ENCODE peak calls at places on chromosomes 6 and 20, in eight cellular contexts. One of them, this sample, is unnamed.
A peak's percentile ranks its signal among the peaks of the same experiment; 100 is the strongest.

GRCh38 chr20:45704969-45705637 is at the start of gene WFDC10B:
- DNase-seq in body of pancreas: no peak
- DNase-seq in uterus: no peak
- DNase-seq in suprapubic skin: no peak
- DNase-seq in transverse colon: peak; percentile 25
- DNase-seq in stomach: no peak
- DNase-seq in heart left ventricle: no peak
- DNase-seq in spleen: no peak
- DNase-seq in this sample: no peak

GRCh38 chr20:63457737-63458136 is 14.7 kb downstream of the KCNQ2 start:
- DNase-seq in body of pancreas: no peak
- DNase-seq in transverse colon: no peak
- DNase-seq in stomach: peak; percentile 31
- DNase-seq in uterus: no peak
- DNase-seq in heart left ventricle: peak; percentile 78
- DNase-seq in suprapubic skin: no peak
- DNase-seq in spleen: peak; percentile 81
- DNase-seq in this sample: peak; percentile 90

GRCh38 chr6:125123468-125124249 is 29.9 kb upstream of the TPD52L1 start:
- DNase-seq in transverse colon: no peak
- DNase-seq in body of pancreas: no peak
- DNase-seq in spleen: no peak
- DNase-seq in heart left ventricle: no peak
- DNase-seq in uterus: no peak
- DNase-seq in suprapubic skin: no peak
- DNase-seq in stomach: no peak
- DNase-seq in this sample: no peak

GRCh38 chr6:113281014-113281810 is 575.9 kb upstream of the MARCKS start:
- DNase-seq in transverse colon: no peak
- DNase-seq in suprapubic skin: no peak
- DNase-seq in body of pancreas: no peak
- DNase-seq in spleen: no peak
- DNase-seq in uterus: no peak
- DNase-seq in stomach: no peak
- DNase-seq in heart left ventricle: no peak
- DNase-seq in this sample: no peak

GRCh38 chr20:11128131-11128831 is 454.5 kb upstream of the JAG1 start:
- DNase-seq in transverse colon: no peak
- DNase-seq in heart left ventricle: no peak
- DNase-seq in suprapubic skin: no peak
- DNase-seq in spleen: no peak
- DNase-seq in uterus: no peak
- DNase-seq in body of pancreas: no peak
- DNase-seq in stomach: no peak
- DNase-seq in this sample: no peak

GRCh38 chr6:37565267-37566208 is 65.8 kb upstream of the CCDC167 start:
- DNase-seq in spleen: no peak
- DNase-seq in suprapubic skin: no peak
- DNase-seq in uterus: no peak
- DNase-seq in body of pancreas: no peak
- DNase-seq in heart left ventricle: no peak
- DNase-seq in transverse colon: no peak
- DNase-seq in stomach: no peak
- DNase-seq in this sample: peak; percentile 27

GRCh38 chr6:1482381-1483166 is 93.2 kb downstream of the FOXF2 start:
- DNase-seq in suprapubic skin: no peak
- DNase-seq in transverse colon: no peak
- DNase-seq in spleen: no peak
- DNase-seq in stomach: no peak
- DNase-seq in uterus: no peak
- DNase-seq in heart left ventricle: no peak
- DNase-seq in body of pancreas: no peak
- DNase-seq in this sample: no peak

GRCh38 chr6:28336284-28337024 is 506 bp upstream of the ZSCAN31 start:
- DNase-seq in body of pancreas: peak; percentile 21
- DNase-seq in stomach: no peak
- DNase-seq in transverse colon: peak; percentile 43
- DNase-seq in suprapubic skin: no peak
- DNase-seq in heart left ventricle: no peak
- DNase-seq in spleen: no peak
- DNase-seq in uterus: peak; percentile 34
- DNase-seq in this sample: peak; percentile 38

GRCh38 chr20:47792021-47792618 is 6.8 kb upstream of the SULF2 start:
- DNase-seq in suprapubic skin: no peak
- DNase-seq in body of pancreas: peak; percentile 22
- DNase-seq in uterus: peak; percentile 91
- DNase-seq in transverse colon: peak; percentile 37
- DNase-seq in stomach: no peak
- DNase-seq in spleen: no peak
- DNase-seq in heart left ventricle: peak; percentile 42
- DNase-seq in this sample: peak; percentile 57

GRCh38 chr6:108463789-108464188 is 96.9 kb upstream of the FOXO3 start:
- DNase-seq in suprapubic skin: no peak
- DNase-seq in stomach: peak; percentile 45
- DNase-seq in uterus: no peak
- DNase-seq in transverse colon: no peak
- DNase-seq in body of pancreas: no peak
- DNase-seq in heart left ventricle: no peak
- DNase-seq in spleen: no peak
- DNase-seq in this sample: no peak

GRCh38 chr6:13302751-13303667 is 25.3 kb downstream of the TBC1D7 start:
- DNase-seq in suprapubic skin: peak; percentile 85
- DNase-seq in stomach: peak; percentile 31
- DNase-seq in body of pancreas: no peak
- DNase-seq in spleen: peak; percentile 87
- DNase-seq in transverse colon: peak; percentile 82
- DNase-seq in heart left ventricle: no peak
- DNase-seq in uterus: peak; percentile 49
- DNase-seq in this sample: peak; percentile 88

GRCh38 chr6:170228581-170229310 is 62.1 kb downstream of the DLL1 start:
- DNase-seq in transverse colon: no peak
- DNase-seq in uterus: peak; percentile 9
- DNase-seq in stomach: no peak
- DNase-seq in heart left ventricle: peak; percentile 45
- DNase-seq in suprapubic skin: no peak
- DNase-seq in spleen: peak; percentile 60
- DNase-seq in body of pancreas: no peak
- DNase-seq in this sample: no peak

GRCh38 chr6:151762817-151763216 is 44.7 kb upstream of the ESR1 start:
- DNase-seq in suprapubic skin: no peak
- DNase-seq in heart left ventricle: no peak
- DNase-seq in uterus: no peak
- DNase-seq in transverse colon: no peak
- DNase-seq in body of pancreas: no peak
- DNase-seq in stomach: no peak
- DNase-seq in spleen: no peak
- DNase-seq in this sample: no peak

GRCh38 chr6:37624606-37625574 is 72.8 kb downstream of the MDGA1 start:
- DNase-seq in heart left ventricle: peak; percentile 76
- DNase-seq in stomach: peak; percentile 88
- DNase-seq in spleen: peak; percentile 87
- DNase-seq in body of pancreas: peak; percentile 59
- DNase-seq in suprapubic skin: no peak
- DNase-seq in uterus: no peak
- DNase-seq in transverse colon: peak; percentile 77
- DNase-seq in this sample: peak; percentile 59

GRCh38 chr6:168179702-168180382 is 100.8 kb upstream of the FRMD1 start:
- DNase-seq in transverse colon: no peak
- DNase-seq in uterus: peak; percentile 8
- DNase-seq in body of pancreas: no peak
- DNase-seq in stomach: no peak
- DNase-seq in suprapubic skin: peak; percentile 74
- DNase-seq in spleen: no peak
- DNase-seq in heart left ventricle: no peak
- DNase-seq in this sample: no peak

GRCh38 chr20:2483504-2483903 is 12.9 kb upstream of the SNRPB start:
- DNase-seq in transverse colon: no peak
- DNase-seq in uterus: no peak
- DNase-seq in suprapubic skin: no peak
- DNase-seq in body of pancreas: no peak
- DNase-seq in stomach: no peak
- DNase-seq in heart left ventricle: no peak
- DNase-seq in spleen: no peak
- DNase-seq in this sample: no peak
- TF ChIP-seq POLR2A in transverse colon: no peak
- TF ChIP-seq POLR2A in uterus: no peak
- TF ChIP-seq POLR2A in suprapubic skin: no peak
- TF ChIP-seq POLR2A in body of pancreas: no peak
- TF ChIP-seq POLR2A in stomach: no peak
- TF ChIP-seq POLR2A in heart left ventricle: no peak
- TF ChIP-seq POLR2A in spleen: no peak
- TF ChIP-seq POLR2A in this sample: no peak

GRCh38 chr20:33554914-33555420 is 65.1 kb downstream of the CBFA2T2 start:
- DNase-seq in spleen: no peak
- DNase-seq in transverse colon: no peak
- DNase-seq in suprapubic skin: no peak
- DNase-seq in uterus: no peak
- DNase-seq in stomach: no peak
- DNase-seq in heart left ventricle: no peak
- DNase-seq in body of pancreas: no peak
- DNase-seq in this sample: no peak

GRCh38 chr20:33556237-33556636 is 66.3 kb downstream of the CBFA2T2 start:
- DNase-seq in stomach: no peak
- DNase-seq in suprapubic skin: no peak
- DNase-seq in heart left ventricle: no peak
- DNase-seq in spleen: no peak
- DNase-seq in body of pancreas: no peak
- DNase-seq in uterus: no peak
- DNase-seq in transverse colon: no peak
- DNase-seq in this sample: no peak

GRCh38 chr20:33552519-33552918 is 62.6 kb downstream of the CBFA2T2 start:
- DNase-seq in uterus: no peak
- DNase-seq in spleen: no peak
- DNase-seq in stomach: no peak
- DNase-seq in transverse colon: no peak
- DNase-seq in suprapubic skin: no peak
- DNase-seq in body of pancreas: no peak
- DNase-seq in heart left ventricle: no peak
- DNase-seq in this sample: no peak

GRCh38 chr20:33558348-33559144 is 68.7 kb downstream of the CBFA2T2 start:
- DNase-seq in uterus: no peak
- DNase-seq in transverse colon: no peak
- DNase-seq in suprapubic skin: no peak
- DNase-seq in stomach: no peak
- DNase-seq in body of pancreas: no peak
- DNase-seq in spleen: no peak
- DNase-seq in heart left ventricle: no peak
- DNase-seq in this sample: no peak

GRCh38 chr20:33555755-33556154 is 65.9 kb downstream of the CBFA2T2 start:
- DNase-seq in spleen: no peak
- DNase-seq in suprapubic skin: no peak
- DNase-seq in uterus: no peak
- DNase-seq in stomach: no peak
- DNase-seq in transverse colon: no peak
- DNase-seq in body of pancreas: no peak
- DNase-seq in heart left ventricle: no peak
- DNase-seq in this sample: no peak
- H3K27ac ChIP-seq in spleen: peak overlapping the region; percentile 76
- H3K27ac ChIP-seq in suprapubic skin: no peak overlapping the region
- H3K27ac ChIP-seq in uterus: no peak overlapping the region
- H3K27ac ChIP-seq in stomach: peak overlapping the region; percentile 81
- H3K27ac ChIP-seq in transverse colon: peak overlapping the region; percentile 75
- H3K27ac ChIP-seq in body of pancreas: peak overlapping the region; percentile 37
- H3K27ac ChIP-seq in heart left ventricle: no peak overlapping the region
- H3K27ac ChIP-seq in this sample: no peak overlapping the region

GRCh38 chr6:7673063-7673536 is 52.8 kb upstream of the BMP6 start:
- DNase-seq in spleen: peak; percentile 59
- DNase-seq in heart left ventricle: peak; percentile 54
- DNase-seq in suprapubic skin: peak; percentile 85
- DNase-seq in transverse colon: peak; percentile 63
- DNase-seq in uterus: peak; percentile 19
- DNase-seq in body of pancreas: no peak
- DNase-seq in stomach: peak; percentile 32
- DNase-seq in this sample: no peak
- TF ChIP-seq CTCF in spleen: no peak
- TF ChIP-seq CTCF in heart left ventricle: no peak
- TF ChIP-seq CTCF in suprapubic skin: no peak
- TF ChIP-seq CTCF in transverse colon: no peak
- TF ChIP-seq CTCF in uterus: no peak
- TF ChIP-seq CTCF in body of pancreas: no peak
- TF ChIP-seq CTCF in stomach: no peak
- TF ChIP-seq CTCF in this sample: no peak

GRCh38 chr20:368915-369314 is 11.6 kb upstream of the TRIB3 start:
- DNase-seq in transverse colon: no peak
- DNase-seq in spleen: no peak
- DNase-seq in suprapubic skin: no peak
- DNase-seq in uterus: no peak
- DNase-seq in heart left ventricle: no peak
- DNase-seq in stomach: no peak
- DNase-seq in body of pancreas: no peak
- DNase-seq in this sample: no peak

GRCh38 chr20:370151-370600 is 10.4 kb upstream of the TRIB3 start:
- DNase-seq in stomach: peak; percentile 44
- DNase-seq in spleen: no peak
- DNase-seq in suprapubic skin: no peak
- DNase-seq in uterus: no peak
- DNase-seq in transverse colon: no peak
- DNase-seq in body of pancreas: no peak
- DNase-seq in heart left ventricle: no peak
- DNase-seq in this sample: no peak

GRCh38 chr20:373171-373890 is 7.2 kb upstream of the TRIB3 start:
- DNase-seq in stomach: no peak
- DNase-seq in transverse colon: no peak
- DNase-seq in spleen: peak; percentile 82
- DNase-seq in body of pancreas: no peak
- DNase-seq in uterus: peak; percentile 29
- DNase-seq in suprapubic skin: no peak
- DNase-seq in heart left ventricle: peak; percentile 65
- DNase-seq in this sample: peak; percentile 59

GRCh38 chr20:370977-371754 is 9.4 kb upstream of the TRIB3 start:
- DNase-seq in spleen: no peak
- DNase-seq in body of pancreas: no peak
- DNase-seq in suprapubic skin: no peak
- DNase-seq in stomach: no peak
- DNase-seq in heart left ventricle: no peak
- DNase-seq in transverse colon: no peak
- DNase-seq in uterus: no peak
- DNase-seq in this sample: no peak

DNA sequence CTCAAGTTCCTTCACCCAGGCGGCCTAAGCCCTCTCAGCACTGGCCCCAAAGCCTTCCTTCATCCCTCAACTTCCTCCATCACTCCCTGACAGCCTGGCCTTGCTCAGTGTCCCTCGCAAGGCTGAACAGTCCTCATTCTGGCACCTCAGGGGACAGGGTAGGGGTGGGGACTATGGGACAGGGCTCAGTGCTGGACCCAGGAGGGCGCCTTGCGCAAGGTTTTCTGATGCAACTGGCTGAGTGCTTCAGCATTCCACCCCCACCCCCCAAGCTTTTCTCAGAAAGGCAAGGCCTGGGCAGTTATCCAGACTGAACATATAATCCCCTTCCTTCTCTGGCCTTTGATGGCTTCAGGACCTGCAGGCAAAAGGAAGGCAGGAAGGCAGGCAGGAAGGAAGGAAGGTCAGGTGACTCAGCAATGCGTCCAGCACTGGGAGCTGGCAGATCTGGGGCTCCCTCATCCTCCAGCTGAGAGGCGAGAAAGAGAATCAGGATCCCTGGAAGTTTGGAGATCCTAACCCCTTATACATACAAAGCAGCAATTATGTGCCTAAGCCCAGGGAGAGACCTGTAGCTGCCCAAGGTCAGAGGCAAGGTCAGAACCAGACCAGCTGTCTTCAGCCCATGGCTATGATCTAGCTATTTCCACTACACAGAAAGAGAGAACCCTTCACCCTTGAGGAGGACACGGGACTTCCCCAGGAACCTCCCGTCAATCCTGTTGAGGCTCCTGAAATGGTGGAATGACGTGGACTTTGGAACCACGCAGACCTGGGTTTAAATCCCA is 8.6 kb upstream of the TRIB3 start:
- DNase-seq in transverse colon: peak; percentile 59
- DNase-seq in heart left ventricle: peak; percentile 75
- DNase-seq in body of pancreas: peak; percentile 63
- DNase-seq in uterus: peak; percentile 77
- DNase-seq in suprapubic skin: no peak
- DNase-seq in spleen: peak; percentile 82
- DNase-seq in stomach: peak; percentile 71
- DNase-seq in this sample: peak; percentile 96
- TF ChIP-seq POLR2A in transverse colon: no peak
- TF ChIP-seq POLR2A in heart left ventricle: no peak
- TF ChIP-seq POLR2A in body of pancreas: no peak
- TF ChIP-seq POLR2A in uterus: no peak
- TF ChIP-seq POLR2A in suprapubic skin: no peak
- TF ChIP-seq POLR2A in spleen: no peak
- TF ChIP-seq POLR2A in stomach: no peak
- TF ChIP-seq POLR2A in this sample: peak; percentile 18